ENCODE peak calls at places on chromosomes 3 and 15, in ten cellular contexts. Z is heart left ventricle; D is A549; Y is left lung; I is HepG2; N is spleen; W is fibroblast of lung; T is left ventricle myocardium inferior; F is CD8-positive, alpha-beta T cell; Q is esophagus squamous epithelium. H is an unnamed sample. For H3K4me1, the result is how much of the 10 kb centered on the place peaks cover.

GRCh38 chr3:160473978-160474377 is 24.4 kb upstream of the TRIM59 start:
- DNase-seq in Z (no peak), Y (no peak), Q (no peak), D (no peak), I (no peak), W (peak), F (no peak), N (no peak), T (no peak), H (no peak)

GRCh38 chr15:31160740-31161495 is 59.4 kb upstream of the TRPM1 start:
- DNase-seq in Z (no peak), Y (no peak), F (no peak), T (no peak), Q (no peak), I (no peak), N (no peak), D (no peak), W (no peak), H (no peak)

GRCh38 chr15:101342065-101342464 is 47.0 kb upstream of the SNRPA1 start:
- DNase-seq in Q (no peak), N (no peak), F (no peak), W (no peak), Z (no peak), I (no peak), D (no peak), Y (no peak), T (no peak), H (no peak)

GRCh38 chr3:196812853-196813252 is 54.9 kb upstream of the SENP5 start:
- DNase-seq in D (no peak), W (no peak), I (no peak), N (no peak), F (no peak), Q (no peak), Z (no peak), T (no peak), Y (no peak), H (no peak)

GRCh38 chr3:101513419-101513986 is 491 bp upstream of the SENP7 start:
- DNase-seq in T (no peak), W (no peak), I (no peak), D (peak), Z (no peak), Q (no peak), F (no peak), N (no peak), Y (no peak), H (no peak)

GRCh38 chr15:68783226-68784054 is 37.3 kb downstream of the ANP32A start:
- DNase-seq in N (peak), Z (no peak), F (peak), I (peak), T (no peak), Y (peak), Q (no peak), W (no peak), D (peak), H (peak)

GRCh38 chr15:66614456-66615174 is 48.8 kb upstream of the LCTL start:
- DNase-seq in Y (no peak), D (no peak), N (no peak), W (no peak), F (no peak), I (no peak), Q (no peak), T (no peak), Z (no peak), H (no peak)

GRCh38 chr3:12227833-12228232 is 61.0 kb upstream of the PPARG start:
- DNase-seq in Q (no peak), W (peak), Z (no peak), Y (no peak), N (no peak), D (no peak), F (no peak), T (no peak), I (no peak), H (no peak)

GRCh38 chr15:52710710-52711107 is 31.5 kb upstream of the ATOSA start:
- DNase-seq in Q (no peak), W (no peak), Z (no peak), F (no peak), I (no peak), D (no peak), N (no peak), Y (no peak), T (no peak), H (no peak)

GRCh38 chr3:115814778-115815380 is 191.6 kb downstream of the GAP43 start:
- DNase-seq in Y (no peak), Z (peak), Q (no peak), W (peak), N (peak), I (peak), T (peak), D (peak), F (peak), H (no peak)

GRCh38 chr15:55823699-55824098 is 80.7 kb upstream of the PRTG start:
- DNase-seq in W (peak), F (no peak), I (no peak), N (no peak), Q (no peak), T (no peak), D (no peak), Y (no peak), Z (no peak), H (no peak)

GRCh38 chr3:54830658-54831057 is 97.2 kb downstream of the LRTM1 start:
- DNase-seq in Q (no peak), D (peak), I (peak), T (no peak), Z (no peak), W (peak), Y (no peak), N (no peak), F (no peak), H (no peak)

GRCh38 chr3:138459619-138460535 is 25.5 kb downstream of the ESYT3 start:
- DNase-seq in T (no peak), N (peak), D (no peak), Z (no peak), F (peak), I (no peak), Q (no peak), Y (no peak), W (no peak), H (peak)

DNA sequence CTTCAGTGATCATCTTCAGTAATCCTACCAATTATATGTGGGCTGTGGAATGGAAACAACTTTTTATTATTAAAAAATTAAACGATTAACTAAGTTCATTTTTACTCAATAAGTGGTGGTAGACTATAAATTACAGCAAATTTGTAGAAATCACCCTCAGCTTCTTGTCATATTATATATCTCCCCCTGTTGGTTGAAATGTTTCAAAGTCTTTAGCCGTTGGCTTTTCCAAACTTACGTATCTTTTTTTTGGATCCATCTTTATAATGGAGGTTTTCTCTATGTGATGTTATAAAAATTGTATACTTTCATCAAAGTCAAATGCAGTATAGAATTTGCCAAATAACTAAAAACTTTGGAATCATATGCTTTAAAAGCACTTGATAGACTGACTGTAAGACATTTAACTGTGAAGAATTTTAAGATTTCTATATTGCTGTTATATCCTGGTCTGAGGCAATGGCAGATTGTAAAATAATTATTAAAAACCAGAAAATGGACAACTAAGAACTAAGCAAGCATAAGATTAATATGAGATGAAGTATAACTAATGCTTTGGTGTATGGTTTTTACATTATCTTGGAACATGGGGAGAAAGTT is 44.7 kb downstream of the ATP11B start:
- DNase-seq in W (peak), I (peak), D (no peak), N (no peak), T (no peak), Q (no peak), Y (no peak), F (no peak), Z (no peak), H (no peak)
- TF ChIP-seq CTCF in W (peak), I (peak), D (peak), N (peak), T (peak), Q (no peak), Y (peak), F (peak), Z (peak), H (peak)

DNA sequence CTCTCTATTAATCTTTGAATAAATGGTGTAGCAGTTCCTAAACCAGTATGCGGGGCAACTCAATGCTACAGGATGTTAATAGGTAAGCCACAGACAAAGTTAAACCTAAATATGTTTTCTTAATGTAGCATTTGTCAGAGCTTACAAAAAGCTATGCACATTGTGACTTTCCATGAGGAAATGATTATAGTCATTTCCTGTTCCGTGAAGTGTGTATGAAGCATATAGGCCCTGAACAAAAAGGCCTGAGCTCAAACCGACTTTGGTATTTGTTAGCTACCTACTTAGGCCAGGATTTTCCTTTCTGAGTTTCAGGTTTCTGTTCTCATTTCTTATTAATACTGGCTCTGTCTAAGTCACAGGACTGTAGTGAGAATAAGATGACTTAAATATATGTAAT is 14.2 kb downstream of the ZNF80 start:
- DNase-seq in N (no peak), Z (no peak), Y (no peak), F (no peak), D (no peak), Q (no peak), T (no peak), W (no peak), I (no peak), H (no peak)
- H3K27ac ChIP-seq in N (peak), Z (peak), Y (no peak), F (peak), D (no peak), Q (peak), T (no peak), W (no peak), I (no peak), H (no peak)

GRCh38 chr3:129281726-129282125 is 3.1 kb downstream of the HMCES start:
- DNase-seq in Z (no peak), D (no peak), Q (no peak), W (no peak), Y (no peak), T (no peak), I (no peak), N (no peak), F (no peak), H (no peak)
- H3K4me1 ChIP-seq in Z (under half), D (under half), Q (half or more), W (under half), Y (under half), T (half or more), I (half or more), N (half or more), F (under half), H (under half)

GRCh38 chr3:100008081-100008698 is 106.1 kb downstream of the FILIP1L start:
- DNase-seq in W (no peak), N (no peak), Y (no peak), T (no peak), Q (no peak), F (no peak), Z (no peak), I (no peak), D (no peak), H (no peak)

GRCh38 chr3:100004931-100005330 is 109.4 kb downstream of the FILIP1L start:
- DNase-seq in D (no peak), T (no peak), Q (no peak), W (no peak), I (no peak), Z (no peak), Y (no peak), F (no peak), N (no peak), H (no peak)

GRCh38 chr3:100005670-100006393 is 108.5 kb downstream of the FILIP1L start:
- DNase-seq in W (no peak), T (no peak), F (no peak), I (no peak), N (no peak), Q (no peak), D (no peak), Z (no peak), Y (no peak), H (no peak)

GRCh38 chr3:100007313-100007712 is 107.0 kb downstream of the FILIP1L start:
- DNase-seq in T (no peak), Z (no peak), W (no peak), Q (no peak), I (no peak), D (no peak), N (no peak), Y (no peak), F (no peak), H (no peak)

DNA sequence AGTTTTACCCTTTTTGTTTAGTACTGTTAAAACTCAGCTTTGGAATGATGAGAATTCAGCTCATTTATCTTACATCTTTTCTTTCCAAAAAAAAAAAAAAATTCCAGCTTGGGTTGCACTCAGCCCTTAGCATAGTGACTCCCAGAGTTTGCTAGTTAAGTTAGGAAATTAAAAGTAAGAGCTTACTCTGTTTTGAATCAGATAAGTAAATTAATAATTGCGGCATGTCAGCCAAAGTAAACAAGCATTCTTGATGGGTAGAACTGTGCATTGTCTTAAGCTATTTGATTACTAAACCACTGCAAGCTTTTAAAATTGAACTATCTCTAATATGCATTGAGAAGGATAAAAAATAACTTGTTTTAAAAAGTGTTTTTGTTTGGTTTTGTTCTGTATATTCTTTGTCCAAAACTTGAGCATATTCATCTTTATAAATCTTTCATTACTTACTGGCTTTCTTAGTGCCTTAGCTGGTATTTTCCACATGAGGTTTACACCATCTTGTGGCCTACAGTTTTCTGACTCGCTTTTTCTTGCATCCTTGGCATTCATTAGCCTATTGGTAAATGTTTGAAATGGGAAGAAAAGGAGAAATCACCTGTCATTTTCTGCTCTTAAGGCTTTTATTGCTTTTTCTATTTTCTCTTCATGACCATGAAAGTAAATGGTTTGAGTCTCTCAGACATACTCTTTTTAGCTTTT is 107.6 kb downstream of the FILIP1L start:
- DNase-seq in N (no peak), W (peak), F (no peak), Q (no peak), Z (no peak), T (no peak), I (peak), Y (no peak), D (no peak), H (no peak)
- TF ChIP-seq CTCF in N (no peak), W (peak), F (no peak), Q (no peak), Z (no peak), T (no peak), I (no peak), Y (no peak), D (no peak), H (no peak)